ENCODE peak calls at places on chromosome 12, in seven cellular contexts. U is ovary; B is RWPE2; I is effector memory CD4-positive, alpha-beta T cell; M is colonic mucosa; G is aorta; Y is tibial artery. F is an unnamed sample.

GRCh38 chr12:544142-544541 is 84.4 kb downstream of the B4GALNT3 start:
- DNase-seq in Y (no peak), G (no peak), M (no peak), B (peak), I (no peak), U (no peak), F (no peak)

GRCh38 chr12:32024884-32025599 is 65.8 kb downstream of the RESF1 start:
- DNase-seq in M (no peak), G (no peak), U (no peak), Y (no peak), B (no peak), I (no peak), F (no peak)

GRCh38 chr12:752673-753400 is 458 bp downstream of the WNK1 start:
- DNase-seq in I (peak), G (peak), B (no peak), Y (peak), M (peak), U (peak), F (peak)

GRCh38 chr12:47236109-47236714 is 156.5 kb upstream of the AMIGO2 start:
- DNase-seq in G (no peak), I (no peak), B (no peak), M (no peak), Y (no peak), U (no peak), F (no peak)

GRCh38 chr12:27965966-27966365 is 6.6 kb downstream of the PTHLH start:
- DNase-seq in I (no peak), U (no peak), B (no peak), M (no peak), G (no peak), Y (no peak), F (no peak)

GRCh38 chr12:1660304-1661187 is 30.3 kb upstream of the ADIPOR2 start:
- DNase-seq in M (peak), U (peak), Y (peak), G (no peak), I (peak), B (peak), F (peak)

GRCh38 chr12:49566361-49566760 is 1.6 kb downstream of the MCRS1 start:
- DNase-seq in B (no peak), M (no peak), I (no peak), G (peak), Y (peak), U (no peak), F (no peak)

GRCh38 chr12:131507094-131507493 is 203.8 kb upstream of the SFSWAP start:
- DNase-seq in G (no peak), I (no peak), U (no peak), B (no peak), M (no peak), Y (no peak), F (no peak)

GRCh38 chr12:56723889-56724659 is 1.0 kb downstream of the NACA start:
- DNase-seq in I (no peak), U (peak), B (no peak), Y (peak), M (peak), G (peak), F (peak)

GRCh38 chr12:10082057-10082874 is 16.5 kb downstream of the CLEC1A start:
- DNase-seq in G (peak), I (no peak), Y (no peak), U (no peak), M (no peak), B (no peak), F (no peak)

GRCh38 chr12:73187765-73188164 is 915.6 kb downstream of the TRHDE start:
- DNase-seq in M (no peak), Y (no peak), I (no peak), G (no peak), U (no peak), B (no peak), F (no peak)

GRCh38 chr12:117388865-117389508 is 27.6 kb upstream of the NOS1 start:
- DNase-seq in I (no peak), M (no peak), Y (no peak), G (peak), U (no peak), B (no peak), F (no peak)

GRCh38 chr12:105330938-105331804 is 680 bp downstream of the C12orf75 start:
- DNase-seq in B (no peak), U (no peak), I (peak), Y (no peak), G (peak), M (peak), F (peak)

GRCh38 chr12:128914908-128915563 is 61.8 kb downstream of the GLT1D1 start:
- DNase-seq in U (no peak), M (no peak), B (no peak), Y (no peak), G (no peak), I (no peak), F (no peak)

GRCh38 chr12:39441189-39441962 is 1.5 kb downstream of the KIF21A start:
- DNase-seq in B (no peak), Y (no peak), M (no peak), G (no peak), I (no peak), U (no peak), F (no peak)

GRCh38 chr12:91926810-91927209 is 218.8 kb downstream of the BTG1 start:
- DNase-seq in I (no peak), B (no peak), G (no peak), M (no peak), U (no peak), Y (no peak), F (no peak)

GRCh38 chr12:111105294-111105693 is 184.9 kb upstream of the MYL2 start:
- DNase-seq in M (no peak), Y (no peak), U (no peak), I (no peak), B (no peak), G (no peak), F (no peak)

GRCh38 chr12:65720739-65721138 is 103.5 kb upstream of the HMGA2 start:
- DNase-seq in I (no peak), U (no peak), M (no peak), Y (no peak), B (no peak), G (no peak), F (no peak)

GRCh38 chr12:117034249-117034648 is 65.0 kb downstream of the TESC start:
- DNase-seq in Y (no peak), B (peak), I (no peak), U (no peak), G (peak), M (no peak), F (no peak)

GRCh38 chr12:47712171-47712570 is 6.3 kb upstream of the RPAP3 start:
- DNase-seq in M (peak), Y (no peak), G (no peak), I (no peak), U (no peak), B (no peak), F (no peak)

GRCh38 chr12:119681139-119681538 is 13.2 kb downstream of the PRKAB1 start:
- DNase-seq in I (no peak), M (peak), Y (no peak), U (no peak), G (no peak), B (no peak), F (no peak)

GRCh38 chr12:80356092-80356491 is 87.9 kb upstream of the PTPRQ start:
- DNase-seq in M (no peak), I (no peak), B (no peak), U (no peak), Y (no peak), G (no peak), F (no peak)

GRCh38 chr12:132336451-132337413 is 7.3 kb upstream of the GALNT9 start:
- DNase-seq in Y (no peak), B (no peak), M (no peak), G (no peak), I (no peak), U (no peak), F (no peak)

GRCh38 chr12:130212384-130212783 is 50.1 kb downstream of the FZD10 start:
- DNase-seq in M (no peak), Y (no peak), U (no peak), I (no peak), B (no peak), G (no peak), F (no peak)

GRCh38 chr12:76307083-76307482 is 41.1 kb downstream of the BBS10 start:
- DNase-seq in G (no peak), B (no peak), I (no peak), U (no peak), Y (no peak), M (no peak), F (no peak)

GRCh38 chr12:2608608-2608945 is 186.2 kb upstream of the FKBP4 start:
- DNase-seq in I (no peak), U (no peak), G (no peak), Y (no peak), B (no peak), M (no peak), F (no peak)

GRCh38 chr12:51954465-51955361 is 3.2 kb downstream of the ACVR1B start:
- DNase-seq in Y (no peak), I (no peak), U (no peak), M (peak), G (no peak), B (no peak), F (peak)

GRCh38 chr12:27096420-27096819 is 14.0 kb upstream of the C12orf71 start:
- DNase-seq in Y (no peak), B (no peak), I (no peak), G (no peak), M (no peak), U (no peak), F (no peak)

GRCh38 chr12:121773011-121773777 is 20.3 kb downstream of the RHOF start:
- DNase-seq in Y (peak), I (peak), B (no peak), M (peak), U (no peak), G (peak), F (peak)

GRCh38 chr12:64400041-64400440 is 4.2 kb upstream of the XPOT start:
- DNase-seq in U (no peak), I (peak), Y (no peak), B (no peak), M (no peak), G (no peak), F (no peak)

GRCh38 chr12:98188649-98189048 is 326.7 kb upstream of the TMPO start:
- DNase-seq in M (no peak), B (no peak), U (no peak), G (no peak), Y (no peak), I (no peak), F (no peak)

GRCh38 chr12:62530596-62530995 is 64.0 kb downstream of the MON2 start:
- DNase-seq in M (no peak), Y (no peak), U (no peak), B (no peak), G (no peak), I (no peak), F (no peak)
- H3K27ac ChIP-seq in M (no peak), Y (no peak), U (no peak), B (no peak), G (no peak), I (no peak), F (no peak)

GRCh38 chr12:53505086-53505485 is 2.2 kb downstream of the NPFF start:
- DNase-seq in I (no peak), B (no peak), Y (peak), M (no peak), U (no peak), G (peak), F (no peak)
- H3K27ac ChIP-seq in I (no peak), B (no peak), Y (peak), M (no peak), U (no peak), G (no peak), F (no peak)

GRCh38 chr12:26027401-26027800 is 68.9 kb downstream of the RASSF8 start:
- DNase-seq in M (no peak), I (no peak), Y (no peak), U (no peak), B (no peak), G (no peak), F (no peak)
- H3K27ac ChIP-seq in M (no peak), I (no peak), Y (no peak), U (no peak), B (no peak), G (no peak), F (no peak)

GRCh38 chr12:123601602-123602489 is at the start of gene DDX55:
- DNase-seq in G (peak), U (peak), M (peak), Y (peak), I (peak), B (peak), F (peak)
- H3K27ac ChIP-seq in G (peak), U (peak), M (peak), Y (peak), I (peak), B (peak), F (peak)

GRCh38 chr12:8827551-8828347 is 5.3 kb downstream of the A2ML1 start:
- DNase-seq in U (no peak), Y (no peak), B (no peak), M (no peak), I (no peak), G (no peak), F (no peak)

GRCh38 chr12:8828514-8829127 is 6.2 kb downstream of the A2ML1 start:
- DNase-seq in I (no peak), G (no peak), Y (no peak), M (no peak), U (no peak), B (no peak), F (no peak)

GRCh38 chr12:8829621-8830020 is 7.2 kb downstream of the A2ML1 start:
- DNase-seq in G (no peak), U (no peak), I (no peak), M (no peak), Y (no peak), B (no peak), F (no peak)

GRCh38 chr12:8831116-8831515 is 8.7 kb downstream of the A2ML1 start:
- DNase-seq in I (no peak), B (no peak), Y (no peak), U (no peak), G (no peak), M (no peak), F (no peak)

GRCh38 chr12:8829128-8829524 is 6.7 kb downstream of the A2ML1 start:
- DNase-seq in M (no peak), Y (no peak), B (no peak), G (no peak), U (no peak), I (no peak), F (peak)
- H3K27ac ChIP-seq in M (no peak), Y (no peak), B (no peak), G (no peak), U (no peak), I (no peak), F (peak)